ENCODE peak calls at places on chromosome 5, in nine cellular contexts. I is heart left ventricle, B is spleen, M is adrenal gland, F is tibial artery, L is Panc1, A is psoas muscle, D is OCI-LY7, P is A549. E is an unnamed sample.

GRCh38 chr5:175698401-175699115 is 40.7 kb downstream of the HRH2 start:
- DNase-seq in M (no peak), P (no peak), L (no peak), B (peak; percentile 50), I (no peak), D (no peak), F (peak; percentile 33), A (no peak), E (no peak)

GRCh38 chr5:139137703-139138102 is 60.5 kb downstream of the SIL1 start:
- DNase-seq in B (no peak), I (no peak), L (no peak), M (no peak), A (peak; percentile 30), P (peak; percentile 56), D (peak; percentile 2), F (no peak), E (no peak)

GRCh38 chr5:56164371-56164770 is 68.8 kb downstream of the ANKRD55 start:
- DNase-seq in L (no peak), I (no peak), P (no peak), A (no peak), D (no peak), M (peak; percentile 66), B (no peak), F (no peak), E (no peak)

GRCh38 chr5:10635257-10635860 is 71.5 kb downstream of the ANKRD33B start:
- DNase-seq in M (no peak), L (no peak), A (no peak), B (no peak), P (no peak), I (no peak), F (no peak), D (peak; percentile 59), E (no peak)

GRCh38 chr5:157913575-157913974 is 54.6 kb upstream of the CLINT1 start:
- DNase-seq in B (no peak), I (no peak), D (peak; percentile 52), L (no peak), A (no peak), F (no peak), P (no peak), M (no peak), E (no peak)

GRCh38 chr5:16616536-16617271 is at the start of gene RETREG1:
- DNase-seq in I (peak; percentile 77), M (peak; percentile 37), P (peak; percentile 38), D (peak; percentile 33), F (peak; percentile 71), B (peak; percentile 93), L (no peak), A (peak; percentile 69), E (peak; percentile 64)

GRCh38 chr5:139787568-139788293 is 7.9 kb upstream of the PSD2 start:
- DNase-seq in L (peak; percentile 43), A (peak; percentile 87), M (peak; percentile 89), D (peak; percentile 67), B (peak; percentile 94), I (peak; percentile 86), P (peak; percentile 76), F (peak; percentile 92), E (peak; percentile 85)

GRCh38 chr5:122182491-122182921 is 53.2 kb downstream of the ZNF474 start:
- DNase-seq in D (no peak), M (no peak), A (peak; percentile 42), I (peak; percentile 59), L (no peak), B (no peak), P (no peak), F (no peak), E (peak; percentile 44)

GRCh38 chr5:151591144-151591819 is at the start of gene FAT2:
- DNase-seq in P (no peak), I (no peak), B (no peak), A (no peak), M (no peak), F (no peak), D (no peak), L (no peak), E (no peak)

GRCh38 chr5:157689942-157690689 is 18.8 kb downstream of the C5orf52 start:
- DNase-seq in A (no peak), P (no peak), L (no peak), I (no peak), D (no peak), F (no peak), M (no peak), B (peak; percentile 78), E (no peak)

GRCh38 chr5:1423901-1424603 is 21.2 kb downstream of the SLC6A3 start:
- DNase-seq in D (no peak), M (no peak), I (no peak), B (peak; percentile 52), P (no peak), L (no peak), A (peak; percentile 6), F (no peak), E (no peak)

GRCh38 chr5:89300426-89300970 is 417.5 kb upstream of the MEF2C start:
- DNase-seq in P (no peak), D (no peak), I (no peak), M (no peak), B (no peak), F (no peak), L (no peak), A (no peak), E (no peak)

GRCh38 chr5:10233011-10233410 is 16.7 kb downstream of the ATPSCKMT start:
- DNase-seq in M (no peak), L (no peak), P (no peak), B (no peak), D (no peak), A (no peak), F (no peak), I (no peak), E (no peak)

GRCh38 chr5:82952326-82952725 is 124.9 kb downstream of the TMEM167A start:
- DNase-seq in A (no peak), D (no peak), L (no peak), I (no peak), M (no peak), B (no peak), P (no peak), F (no peak), E (no peak)

GRCh38 chr5:139340051-139340450 is 1.6 kb upstream of the PAIP2 start:
- DNase-seq in M (no peak), P (no peak), F (no peak), L (no peak), D (no peak), B (no peak), A (no peak), I (no peak), E (no peak)

DNA sequence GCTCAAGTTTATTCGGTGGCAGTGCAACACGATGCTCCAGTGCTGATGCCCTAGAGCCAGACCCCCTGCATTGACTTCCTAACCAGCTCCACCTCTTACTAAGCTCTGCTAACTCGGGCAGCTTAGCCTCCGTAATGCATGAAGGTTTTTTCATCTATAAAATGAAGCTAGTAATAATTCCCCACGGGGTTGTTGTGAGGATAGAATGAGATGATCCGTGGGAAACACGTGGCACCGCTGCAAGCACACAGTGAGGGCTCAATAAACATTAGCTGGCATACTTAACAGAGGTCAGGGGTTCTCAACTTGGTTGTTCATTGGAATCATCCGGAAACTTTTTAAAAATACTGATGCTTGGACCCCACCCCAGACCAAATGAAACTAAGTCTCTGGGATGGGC is 6.8 kb downstream of the ENC1 start:
- DNase-seq in B (no peak), F (no peak), I (no peak), M (no peak), A (no peak), P (no peak), D (no peak), L (no peak), E (no peak)
- H3K4me1 ChIP-seq in B (peaks cover 39% of the 10 kb centered on the region), F (no peaks in the 10 kb centered on the region), I (no peaks in the 10 kb centered on the region), M (peaks cover 21% of the 10 kb centered on the region), A (peaks cover 18% of the 10 kb centered on the region), P (peaks cover 76% of the 10 kb centered on the region), D (peaks cover 45% of the 10 kb centered on the region), L (peaks cover 74% of the 10 kb centered on the region), E (peaks cover 3% of the 10 kb centered on the region)

DNA sequence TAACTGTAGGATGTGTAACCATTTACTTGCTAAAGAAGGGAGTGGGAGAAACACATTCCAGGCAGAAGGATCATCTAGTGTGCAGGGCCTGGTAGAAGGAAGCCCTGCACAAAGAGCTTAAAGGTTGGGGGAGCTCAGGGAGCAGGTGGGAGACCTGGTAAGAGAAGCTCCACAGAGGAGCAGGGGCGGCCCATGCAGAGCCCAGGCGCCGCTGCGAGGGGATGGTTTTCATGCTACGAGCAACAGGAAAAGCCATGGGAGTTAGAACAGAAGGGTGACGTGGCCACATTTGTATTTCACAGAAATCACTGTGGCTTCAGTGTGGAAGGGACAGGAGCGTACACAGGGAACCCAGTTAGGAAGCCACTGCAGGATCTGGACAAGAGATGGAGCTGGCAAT is 73.1 kb downstream of the PDE6A start:
- DNase-seq in I (no peak), P (no peak), A (no peak), M (no peak), D (no peak), L (no peak), B (no peak), F (no peak), E (no peak)
- H3K27ac ChIP-seq in I (no peak overlapping the region), P (no peak overlapping the region), A (no peak overlapping the region), M (no peak overlapping the region), D (no peak overlapping the region), L (no peak overlapping the region), B (no peak overlapping the region), F (no peak overlapping the region), E (peak overlapping the region; percentile 6)

DNA sequence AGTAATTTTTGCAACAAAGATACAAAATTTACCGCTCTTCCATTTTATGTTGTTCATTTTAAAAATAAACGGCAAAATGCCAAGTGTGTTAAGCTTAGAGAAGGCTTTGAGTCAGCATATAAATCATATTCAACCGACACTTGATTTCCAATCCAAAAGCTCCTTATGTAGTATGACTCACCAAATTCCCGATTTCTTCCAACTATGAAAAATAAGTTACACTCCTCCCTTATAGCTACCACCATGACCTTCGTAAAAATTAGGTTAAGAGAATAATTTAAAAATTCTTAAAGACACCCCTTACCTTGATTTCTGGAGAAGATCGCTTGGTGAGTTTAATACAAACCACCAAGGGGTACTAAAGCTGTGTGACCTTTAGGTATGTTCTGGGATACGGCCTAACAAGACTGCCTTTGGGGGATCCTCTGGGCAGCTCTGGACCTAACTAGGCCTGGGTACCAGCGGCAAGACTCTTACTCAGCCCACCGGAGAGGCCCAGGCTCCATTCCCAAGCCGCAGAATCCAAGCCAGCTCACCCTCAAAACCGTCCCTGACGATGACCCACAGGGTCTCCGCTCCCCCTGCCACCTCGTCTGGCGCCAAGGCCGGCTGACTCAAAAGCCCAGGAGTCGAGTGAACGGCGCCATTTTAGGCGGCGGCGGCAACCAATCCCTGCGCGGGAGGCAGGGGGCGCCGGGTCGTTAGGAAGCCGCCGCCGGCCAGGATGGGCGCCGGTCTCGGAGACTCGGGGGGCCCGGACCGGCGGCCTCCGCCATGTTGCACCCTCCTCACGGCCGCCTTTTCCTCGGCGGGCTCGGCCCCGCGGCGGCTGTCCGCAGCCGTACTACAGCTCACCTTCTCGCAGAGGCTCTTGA is 731 bp downstream of the PPP2CA start:
- DNase-seq in B (peak; percentile 92), F (peak; percentile 77), M (peak; percentile 64), D (peak; percentile 80), L (no peak), I (peak; percentile 68), P (peak; percentile 61), A (peak; percentile 74), E (peak; percentile 38)
- TF ChIP-seq CTCF in B (no peak), F (no peak), M (no peak), D (peak; percentile 28), L (no peak), I (peak; percentile 32), P (no peak), A (no peak), E (no peak)

DNA sequence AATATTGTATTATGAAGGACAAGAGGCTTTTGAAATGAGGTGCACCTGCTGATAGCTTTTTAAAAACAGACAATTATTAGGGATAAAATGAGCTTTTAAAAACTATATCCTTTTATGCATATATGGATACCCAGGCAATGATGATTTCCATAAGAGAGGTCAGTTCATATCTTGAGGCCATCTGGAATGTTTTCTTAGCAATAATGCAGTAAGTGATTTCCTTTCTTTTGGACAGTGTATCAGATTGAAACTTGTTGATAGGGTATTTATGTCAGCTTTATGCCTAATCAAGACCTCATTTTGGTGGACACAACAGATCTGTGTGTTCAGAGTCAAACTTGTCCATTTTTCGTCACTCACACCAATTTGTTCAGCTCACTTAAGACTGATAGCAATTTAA is 413.5 kb upstream of the WWC1 start:
- DNase-seq in B (no peak), F (no peak), D (no peak), M (no peak), A (no peak), I (no peak), L (no peak), P (no peak), E (no peak)
- H3K4me1 ChIP-seq in B (no peaks in the 10 kb centered on the region), F (no peaks in the 10 kb centered on the region), D (no peaks in the 10 kb centered on the region), M (no peaks in the 10 kb centered on the region), A (no peaks in the 10 kb centered on the region), I (no peaks in the 10 kb centered on the region), L (no peaks in the 10 kb centered on the region), P (no peaks in the 10 kb centered on the region), E (no peaks in the 10 kb centered on the region)

E was measured in lung.